ENCODE peak calls at places on chromosomes 16 and 17, in ten cellular contexts. X is body of pancreas; E is transverse colon; D is smooth muscle cell of the brain vasculature; Y is brain microvascular endothelial cell; T is Panc1; H is NCI-H748 treated with DMSO at 0.1 percent for 48 hours; C is CD8-positive, alpha-beta memory T cell; R is NCI-H2081; B is stimulated activated CD4-positive, alpha-beta T cell treated with anti-CD3 and anti-CD28 coated beads, Interleukin-4, amount 100 ng/mL, for 1 hour. I is an unnamed sample.

GRCh38 chr16:89805136-89805905 is 11.1 kb downstream of the FANCA start:
- DNase-seq in R (no peak), X (no peak), T (no peak), D (no peak), B (no peak), Y (no peak), E (no peak), H (no peak), C (no peak), I (peak; percentile 72)

GRCh38 chr16:30187971-30188561 is 4.7 kb downstream of the CORO1A start:
- DNase-seq in T (no peak), C (no peak), B (peak; percentile 4), H (no peak), D (no peak), R (no peak), Y (no peak), X (peak; percentile 16), E (no peak), I (no peak)

GRCh38 chr16:23967775-23968571 is 132.2 kb downstream of the PRKCB start:
- DNase-seq in C (no peak), B (no peak), E (no peak), D (no peak), H (no peak), T (no peak), R (no peak), X (no peak), Y (no peak), I (no peak)

GRCh38 chr17:81865733-81866439 is 5.3 kb downstream of the ARHGDIA start:
- DNase-seq in X (peak; percentile 97), H (no peak), Y (no peak), D (no peak), R (peak; percentile 78), B (no peak), E (peak; percentile 96), T (no peak), C (no peak), I (no peak)

GRCh38 chr16:68385371-68385770 is 62.9 kb downstream of the SMPD3 start:
- DNase-seq in E (no peak), Y (no peak), B (no peak), C (no peak), T (no peak), D (no peak), R (no peak), X (no peak), H (no peak), I (no peak)

GRCh38 chr16:89383095-89384003 is 107.0 kb downstream of the ANKRD11 start:
- DNase-seq in T (no peak), X (peak; percentile 71), Y (peak; percentile 47), C (no peak), B (no peak), E (peak; percentile 74), H (no peak), R (no peak), D (no peak), I (no peak)

GRCh38 chr16:71792176-71792575 is 16.5 kb downstream of the AP1G1 start:
- DNase-seq in X (no peak), D (no peak), H (no peak), T (no peak), C (no peak), B (no peak), R (no peak), Y (no peak), E (no peak), I (no peak)

GRCh38 chr16:89722392-89723278 is 1.3 kb downstream of the ZNF276 start:
- DNase-seq in C (peak; percentile 63), D (no peak), T (no peak), H (no peak), R (peak; percentile 30), Y (peak; percentile 15), X (no peak), E (peak; percentile 93), B (peak; percentile 52), I (no peak)

GRCh38 chr17:67475161-67475887 is 98.2 kb downstream of the PITPNC1 start:
- DNase-seq in R (peak; percentile 95), D (no peak), E (peak; percentile 86), Y (peak; percentile 66), X (peak; percentile 86), B (peak; percentile 85), H (peak; percentile 52), T (peak; percentile 80), C (peak; percentile 73), I (peak; percentile 86)

GRCh38 chr17:54891176-54891821 is 9.4 kb upstream of the TOM1L1 start:
- DNase-seq in E (no peak), D (peak; percentile 40), C (no peak), H (peak; percentile 3), T (no peak), Y (peak; percentile 66), X (peak; percentile 20), B (no peak), R (peak; percentile 65), I (peak; percentile 15)

GRCh38 chr17:28958820-28959455 is 7.6 kb upstream of the PHF12 start:
- DNase-seq in E (no peak), D (no peak), C (no peak), Y (no peak), R (no peak), X (no peak), B (no peak), H (no peak), T (no peak), I (no peak)

GRCh38 chr17:42010898-42011516 is 6.2 kb downstream of the DNAJC7 start:
- DNase-seq in T (no peak), C (no peak), D (no peak), Y (peak; percentile 36), H (no peak), X (peak; percentile 20), E (no peak), R (no peak), B (no peak), I (no peak)

GRCh38 chr16:29649560-29650494 is 13.2 kb upstream of the SPN start:
- DNase-seq in T (no peak), H (no peak), C (no peak), Y (no peak), D (no peak), R (no peak), B (no peak), X (no peak), E (no peak), I (no peak)

GRCh38 chr17:71975998-71976649 is 144.7 kb upstream of the SOX9 start:
- DNase-seq in T (peak; percentile 71), X (peak; percentile 54), D (peak; percentile 83), E (peak; percentile 79), C (no peak), R (no peak), H (no peak), Y (peak; percentile 95), B (no peak), I (peak; percentile 27)

GRCh38 chr17:14320734-14321475 is 20.0 kb downstream of the HS3ST3B1 start:
- DNase-seq in X (no peak), C (no peak), B (no peak), D (no peak), R (no peak), Y (no peak), H (no peak), T (no peak), E (no peak), I (no peak)

GRCh38 chr17:12691173-12691572 is 25.5 kb downstream of the MYOCD start:
- DNase-seq in R (no peak), E (no peak), B (no peak), H (no peak), Y (peak; percentile 37), D (no peak), C (no peak), X (no peak), T (no peak), I (no peak)

GRCh38 chr17:41308918-41309359 is at the start of gene KRTAP16-1:
- DNase-seq in Y (no peak), D (no peak), H (no peak), C (peak; percentile 42), X (no peak), B (peak; percentile 31), R (peak; percentile 64), E (no peak), T (no peak), I (peak; percentile 40)

GRCh38 chr16:83955218-83956130 is 2.4 kb downstream of the OSGIN1 start:
- DNase-seq in E (no peak), H (no peak), R (no peak), X (peak; percentile 33), Y (peak; percentile 55), B (no peak), D (no peak), C (no peak), T (no peak), I (no peak)

GRCh38 chr17:12358477-12358876 is 307.2 kb upstream of the MYOCD start:
- DNase-seq in E (peak; percentile 14), R (no peak), H (no peak), Y (no peak), B (no peak), C (no peak), T (no peak), D (no peak), X (no peak), I (no peak)

GRCh38 chr17:82703036-82703745 is 4.7 kb upstream of the RAB40B start:
- DNase-seq in D (no peak), X (no peak), R (no peak), Y (no peak), T (no peak), B (no peak), H (no peak), C (no peak), E (no peak), I (no peak)

GRCh38 chr17:73526851-73527250 is 117.4 kb downstream of the SDK2 start:
- DNase-seq in D (no peak), R (no peak), B (no peak), Y (no peak), X (no peak), T (no peak), E (no peak), H (no peak), C (no peak), I (no peak)

GRCh38 chr17:81317992-81318391 is 22.9 kb upstream of the SLC38A10 start:
- DNase-seq in T (no peak), X (no peak), R (no peak), E (no peak), Y (no peak), D (no peak), B (no peak), H (no peak), C (no peak), I (no peak)

GRCh38 chr17:75480281-75480680 is 23.8 kb downstream of the TMEM94 start:
- DNase-seq in Y (no peak), E (no peak), T (no peak), H (no peak), D (no peak), R (no peak), X (no peak), B (no peak), C (no peak), I (no peak)

GRCh38 chr17:44920565-44920940 is 5.3 kb upstream of the GFAP start:
- DNase-seq in D (no peak), Y (no peak), E (peak; percentile 1), B (no peak), H (no peak), C (no peak), R (no peak), T (no peak), X (no peak), I (no peak)